ENCODE peak calls at places on chromosomes 13 and 19, in seven cellular contexts. I is upper lobe of right lung; U is CD8-positive, alpha-beta memory T cell; A is lower lobe of right lung; F is H1; Y is effector memory CD4-positive, alpha-beta T cell; R is hepatocyte. W is an unnamed sample.
A peak's percentile ranks its signal among the peaks of the same experiment; 100 is the strongest.

GRCh38 chr13:20272571-20273171 is 40.6 kb upstream of the GJB6 start:
- DNase-seq in F (no peak), R (no peak), Y (no peak), U (no peak), I (no peak), A (no peak), W (no peak)

GRCh38 chr19:18895038-18895827 is 725 bp downstream of the CERS1 start:
- DNase-seq in I (no peak), R (peak; percentile 50), U (no peak), Y (no peak), A (no peak), F (no peak), W (no peak)

GRCh38 chr19:14019100-14019499 is 8.8 kb upstream of the RLN3 start:
- DNase-seq in I (no peak), A (peak; percentile 14), F (no peak), R (no peak), U (no peak), Y (no peak), W (no peak)

GRCh38 chr19:33280351-33280921 is 21.9 kb downstream of the CEBPA start:
- DNase-seq in U (no peak), R (no peak), F (no peak), A (no peak), Y (no peak), I (no peak), W (no peak)

GRCh38 chr13:28530729-28531194 is 35.8 kb upstream of the FLT1 start:
- DNase-seq in U (no peak), R (no peak), F (no peak), A (no peak), I (no peak), Y (no peak), W (no peak)

GRCh38 chr13:87274209-87274819 is 396.9 kb upstream of the SLITRK5 start:
- DNase-seq in Y (no peak), U (no peak), I (no peak), R (peak; percentile 79), A (no peak), F (no peak), W (peak; percentile 45)

GRCh38 chr19:53037101-53038097 is 7.1 kb upstream of the ERVV-2 start:
- DNase-seq in A (peak; percentile 48), I (peak; percentile 65), F (no peak), R (peak; percentile 30), Y (no peak), U (no peak), W (no peak)

GRCh38 chr19:58538257-58539168 is 5.4 kb upstream of the TRIM28 start:
- DNase-seq in F (no peak), I (no peak), R (peak; percentile 83), A (peak; percentile 60), Y (no peak), U (no peak), W (peak; percentile 40)

GRCh38 chr19:1490311-1491113 is at the start of gene PCSK4:
- DNase-seq in Y (peak; percentile 98), I (peak; percentile 99), U (peak; percentile 95), R (peak; percentile 100), A (peak; percentile 97), F (peak; percentile 97), W (peak; percentile 99)

GRCh38 chr13:104805346-104805745 is 1730.1 kb downstream of the EFNB2 start:
- DNase-seq in F (no peak), A (no peak), Y (no peak), U (no peak), R (no peak), I (no peak), W (no peak)

GRCh38 chr19:10593820-10594637 is 6.9 kb upstream of the AP1M2 start:
- DNase-seq in F (no peak), I (peak; percentile 69), U (no peak), R (no peak), Y (no peak), A (peak; percentile 61), W (no peak)

GRCh38 chr19:715347-715746 is 6.6 kb downstream of the PALM start:
- DNase-seq in Y (no peak), A (no peak), U (no peak), R (no peak), I (no peak), F (no peak), W (no peak)

GRCh38 chr19:37914908-37915307 is 7.9 kb downstream of the SIPA1L3 start:
- DNase-seq in I (no peak), U (no peak), A (no peak), R (no peak), F (no peak), Y (no peak), W (no peak)

GRCh38 chr19:19064811-19065745 is 1.3 kb downstream of the SLC25A42 start:
- DNase-seq in I (no peak), F (no peak), R (no peak), U (peak; percentile 11), Y (no peak), A (no peak), W (peak; percentile 25)

GRCh38 chr13:37446503-37446902 is 152.1 kb downstream of the POSTN start:
- DNase-seq in R (peak; percentile 41), Y (no peak), I (no peak), U (no peak), F (no peak), A (no peak), W (no peak)

GRCh38 chr19:5181331-5181730 is 159.3 kb downstream of the PTPRS start:
- DNase-seq in I (no peak), F (no peak), Y (no peak), A (no peak), U (no peak), R (no peak), W (no peak)

GRCh38 chr13:106183410-106184128 is 351.9 kb downstream of the EFNB2 start:
- DNase-seq in U (no peak), I (no peak), R (peak; percentile 48), F (no peak), Y (no peak), A (no peak), W (peak; percentile 87)

GRCh38 chr19:1130801-1131717 is 27.3 kb downstream of the GPX4 start:
- DNase-seq in U (peak; percentile 34), F (no peak), A (no peak), Y (no peak), R (no peak), I (no peak), W (peak; percentile 51)

GRCh38 chr13:101139076-101139475 is 277.2 kb downstream of the NALCN start:
- DNase-seq in R (no peak), U (no peak), A (no peak), F (no peak), Y (no peak), I (no peak), W (no peak)

GRCh38 chr13:35888327-35888940 is 242.7 kb downstream of the DCLK1 start:
- DNase-seq in U (no peak), A (no peak), Y (no peak), F (no peak), R (peak; percentile 17), I (no peak), W (no peak)

GRCh38 chr13:60707878-60708277 is 310.9 kb downstream of the TDRD3 start:
- DNase-seq in I (no peak), Y (no peak), U (no peak), F (no peak), R (no peak), A (no peak), W (no peak)

DNA sequence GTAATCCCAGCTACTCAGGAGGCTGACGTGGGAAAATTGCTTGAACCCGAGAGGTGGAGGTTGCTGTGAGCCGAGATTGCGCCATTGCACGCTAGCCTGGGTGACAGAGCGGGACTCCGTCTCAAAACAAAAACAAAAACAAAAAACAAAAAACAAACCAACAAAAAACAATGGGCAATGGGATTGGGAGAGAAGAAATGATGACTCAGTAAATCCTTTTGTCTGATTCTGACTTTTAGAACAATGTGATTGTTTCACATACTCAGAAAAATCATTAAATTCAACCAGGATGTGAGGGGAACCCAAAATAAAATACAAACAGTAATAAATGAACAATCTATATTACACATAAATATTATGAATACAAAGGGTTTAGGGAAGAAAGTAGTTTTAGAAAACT is 5.1 kb downstream of the ZNF565 start:
- DNase-seq in Y (no peak), R (no peak), U (no peak), I (no peak), F (no peak), A (no peak), W (no peak)
- H3K27ac ChIP-seq in Y (no peak overlapping the region), R (no peak overlapping the region), U (no peak overlapping the region), I (no peak overlapping the region), F (no peak overlapping the region), A (no peak overlapping the region), W (no peak overlapping the region)

DNA sequence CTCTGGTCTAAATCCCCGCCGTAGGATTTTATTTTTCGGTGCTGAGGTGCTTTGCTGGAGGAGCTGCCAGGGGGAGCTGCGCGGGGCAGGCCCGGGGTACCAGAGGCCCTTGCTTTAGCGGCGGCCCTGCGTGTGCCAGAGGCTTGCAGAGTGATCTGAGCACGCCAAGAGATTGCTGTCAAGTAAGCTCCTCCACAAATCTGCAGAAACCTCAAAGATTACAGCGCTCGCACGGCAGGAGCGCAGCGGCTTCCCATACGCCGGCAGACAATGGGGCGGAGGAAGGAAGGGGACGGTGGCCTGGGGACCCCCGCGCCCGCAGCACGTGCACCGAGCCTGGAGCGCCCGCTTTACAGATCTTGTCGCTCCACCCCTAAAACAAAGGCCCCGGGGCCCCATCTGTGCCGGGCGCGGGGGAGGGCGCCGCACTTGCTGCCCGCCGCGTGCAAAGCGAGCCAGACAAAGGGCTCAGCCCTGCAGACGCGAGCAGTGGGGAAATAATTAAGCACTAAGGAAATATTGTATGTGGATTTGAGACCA is 9.1 kb upstream of the C19orf12 start:
- DNase-seq in Y (no peak), F (no peak), U (no peak), R (peak; percentile 46), I (no peak), A (no peak), W (no peak)
- H3K4me3 ChIP-seq in Y (peak overlapping the region; percentile 38), F (peak overlapping the region; percentile 48), U (no peak overlapping the region), R (peak overlapping the region; percentile 24), I (peak overlapping the region; percentile 14), A (peak overlapping the region; percentile 33), W (no peak overlapping the region)

GRCh38 chr19:41739361-41739760 is 16.0 kb upstream of the CEACAM6 start:
- DNase-seq in A (no peak), Y (no peak), I (no peak), U (no peak), F (no peak), R (no peak), W (no peak)

GRCh38 chr19:41735071-41735623 is 20.2 kb upstream of the CEACAM6 start:
- DNase-seq in A (no peak), Y (no peak), R (no peak), U (no peak), I (no peak), F (no peak), W (peak; percentile 75)

GRCh38 chr19:41734585-41734984 is 20.7 kb upstream of the CEACAM6 start:
- DNase-seq in R (peak; percentile 42), Y (no peak), U (no peak), A (peak; percentile 64), F (no peak), I (no peak), W (peak; percentile 92)

GRCh38 chr19:41734156-41734555 is 21.2 kb upstream of the CEACAM6 start:
- DNase-seq in I (no peak), F (no peak), A (no peak), R (no peak), Y (no peak), U (no peak), W (no peak)
- H3K27ac ChIP-seq in I (peak overlapping the region; percentile 51), F (no peak overlapping the region), A (peak overlapping the region; percentile 18), R (peak overlapping the region; percentile 69), Y (no peak overlapping the region), U (no peak overlapping the region), W (peak overlapping the region; percentile 96)

DNA sequence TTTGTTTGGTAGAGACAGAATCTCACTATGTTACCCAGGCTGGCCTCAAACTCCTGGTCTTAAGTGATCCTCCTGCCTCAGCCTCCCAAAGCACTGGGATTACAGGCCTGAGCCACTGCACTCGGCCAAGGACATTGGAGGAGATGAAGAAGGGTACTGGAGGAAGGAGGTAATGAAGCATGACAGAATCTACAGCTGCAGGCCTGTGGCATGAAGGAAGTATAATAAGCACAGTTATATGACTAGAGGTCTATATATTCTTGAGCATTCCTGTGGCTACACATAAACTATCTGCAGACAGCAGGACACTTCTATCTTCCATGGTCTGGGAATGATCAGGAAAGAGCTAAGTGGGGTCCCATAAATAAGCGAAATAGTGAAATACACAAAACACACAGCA is 18.2 kb downstream of the ZNF565 start:
- DNase-seq in A (no peak), I (no peak), F (no peak), R (no peak), Y (no peak), U (no peak), W (no peak)
- H3K4me3 ChIP-seq in A (no peak overlapping the region), I (no peak overlapping the region), F (no peak overlapping the region), R (no peak overlapping the region), Y (no peak overlapping the region), U (no peak overlapping the region), W (no peak overlapping the region)

W was measured in small intestine.